ENCODE peak calls at places on chromosomes 1 and 21, in four cellular contexts. One of them, this sample, is unnamed.

GRCh38 chr1:37622131-37622530 is 12.6 kb downstream of the RSPO1 start:
- DNase-seq in K562: peak; percentile 41
- DNase-seq in WTC11: peak; percentile 38
- DNase-seq in HepG2: no peak
- DNase-seq in this sample: no peak

GRCh38 chr1:153548722-153549695 is at the start of gene S100A3:
- DNase-seq in K562: no peak
- DNase-seq in WTC11: no peak
- DNase-seq in HepG2: no peak
- DNase-seq in this sample: no peak

GRCh38 chr1:107949467-107950253 is 15.3 kb downstream of the VAV3 start:
- DNase-seq in K562: no peak
- DNase-seq in WTC11: no peak
- DNase-seq in HepG2: no peak
- DNase-seq in this sample: peak; percentile 69

GRCh38 chr1:230375795-230376194 is 50.3 kb downstream of the PGBD5 start:
- DNase-seq in K562: no peak
- DNase-seq in WTC11: no peak
- DNase-seq in HepG2: no peak
- DNase-seq in this sample: no peak

GRCh38 chr1:51417496-51418383 is 87.4 kb upstream of the TTC39A start:
- DNase-seq in K562: peak; percentile 16
- DNase-seq in WTC11: no peak
- DNase-seq in HepG2: no peak
- DNase-seq in this sample: no peak

GRCh38 chr1:209861242-209861641 is 33.5 kb downstream of the UTP25 start:
- DNase-seq in K562: no peak
- DNase-seq in WTC11: no peak
- DNase-seq in HepG2: no peak
- DNase-seq in this sample: no peak

GRCh38 chr1:96362623-96363022 is 359.0 kb upstream of the PTBP2 start:
- DNase-seq in K562: no peak
- DNase-seq in WTC11: no peak
- DNase-seq in HepG2: peak; percentile 31
- DNase-seq in this sample: no peak

GRCh38 chr21:27189870-27190269 is 223.0 kb upstream of the ADAMTS5 start:
- DNase-seq in K562: no peak
- DNase-seq in WTC11: no peak
- DNase-seq in HepG2: no peak
- DNase-seq in this sample: no peak

GRCh38 chr1:171751208-171751607 is 9.3 kb upstream of the VAMP4 start:
- DNase-seq in K562: no peak
- DNase-seq in WTC11: no peak
- DNase-seq in HepG2: no peak
- DNase-seq in this sample: no peak

GRCh38 chr1:24621121-24621520 is 22.0 kb upstream of the SRRM1 start:
- DNase-seq in K562: no peak
- DNase-seq in WTC11: no peak
- DNase-seq in HepG2: no peak
- DNase-seq in this sample: no peak

GRCh38 chr1:197776348-197777082 is 1.2 kb upstream of the DENND1B start:
- DNase-seq in K562: no peak
- DNase-seq in WTC11: no peak
- DNase-seq in HepG2: no peak
- DNase-seq in this sample: no peak

GRCh38 chr1:174626031-174627020 is 178.6 kb downstream of the GPR52 start:
- DNase-seq in K562: no peak
- DNase-seq in WTC11: no peak
- DNase-seq in HepG2: no peak
- DNase-seq in this sample: no peak

GRCh38 chr21:43313221-43313938 is 113.6 kb downstream of the SIK1 start:
- DNase-seq in K562: no peak
- DNase-seq in WTC11: no peak
- DNase-seq in HepG2: no peak
- DNase-seq in this sample: no peak

GRCh38 chr1:87841332-87841731 is 512.7 kb downstream of the LMO4 start:
- DNase-seq in K562: no peak
- DNase-seq in WTC11: no peak
- DNase-seq in HepG2: no peak
- DNase-seq in this sample: no peak

GRCh38 chr1:14143777-14144176 is 443.8 kb downstream of the PRDM2 start:
- DNase-seq in K562: no peak
- DNase-seq in WTC11: no peak
- DNase-seq in HepG2: no peak
- DNase-seq in this sample: no peak

GRCh38 chr1:81158592-81158991 is 642.1 kb upstream of the ADGRL2 start:
- DNase-seq in K562: no peak
- DNase-seq in WTC11: no peak
- DNase-seq in HepG2: no peak
- DNase-seq in this sample: no peak

GRCh38 chr1:13585996-13586395 is 2.4 kb downstream of the PDPN start:
- DNase-seq in K562: no peak
- DNase-seq in WTC11: no peak
- DNase-seq in HepG2: no peak
- DNase-seq in this sample: no peak

GRCh38 chr1:243433737-243434370 is 178.0 kb downstream of the SDCCAG8 start:
- DNase-seq in K562: no peak
- DNase-seq in WTC11: no peak
- DNase-seq in HepG2: no peak
- DNase-seq in this sample: no peak

GRCh38 chr1:44354268-44354839 is 703 bp downstream of the ERI3 start:
- DNase-seq in K562: peak; percentile 21
- DNase-seq in WTC11: no peak
- DNase-seq in HepG2: no peak
- DNase-seq in this sample: no peak

GRCh38 chr1:29644812-29645211 is 408.5 kb downstream of the PTPRU start:
- DNase-seq in K562: no peak
- DNase-seq in WTC11: no peak
- DNase-seq in HepG2: no peak
- DNase-seq in this sample: no peak

GRCh38 chr1:81974883-81975555 is 174.3 kb downstream of the ADGRL2 start:
- DNase-seq in K562: no peak
- DNase-seq in WTC11: no peak
- DNase-seq in HepG2: peak; percentile 72
- DNase-seq in this sample: no peak

GRCh38 chr1:96487404-96487803 is 234.2 kb upstream of the PTBP2 start:
- DNase-seq in K562: no peak
- DNase-seq in WTC11: no peak
- DNase-seq in HepG2: no peak
- DNase-seq in this sample: no peak

GRCh38 chr1:187471555-187471954 is 642.8 kb downstream of the PLA2G4A start:
- DNase-seq in K562: no peak
- DNase-seq in WTC11: no peak
- DNase-seq in HepG2: no peak
- DNase-seq in this sample: no peak

GRCh38 chr1:180642781-180643180 is 11.0 kb downstream of the XPR1 start:
- DNase-seq in K562: no peak
- DNase-seq in WTC11: no peak
- DNase-seq in HepG2: no peak
- DNase-seq in this sample: no peak

GRCh38 chr1:100377590-100378361 is 25.5 kb downstream of the CDC14A start:
- DNase-seq in K562: no peak
- DNase-seq in WTC11: no peak
- DNase-seq in HepG2: no peak
- DNase-seq in this sample: peak; percentile 26

GRCh38 chr1:224433671-224434446 is 738 bp downstream of the WDR26 start:
- DNase-seq in K562: peak; percentile 55
- DNase-seq in WTC11: peak; percentile 38
- DNase-seq in HepG2: no peak
- DNase-seq in this sample: no peak
- TF ChIP-seq ETV6 in K562: no peak
- TF ChIP-seq ETV6 in WTC11: no peak
- TF ChIP-seq ETV6 in HepG2: no peak
- TF ChIP-seq ETV6 in this sample: no peak

GRCh38 chr1:162305969-162306368 is 70.7 kb downstream of the SPATA46 start:
- DNase-seq in K562: no peak
- DNase-seq in WTC11: no peak
- DNase-seq in HepG2: peak; percentile 12
- DNase-seq in this sample: no peak
- TF ChIP-seq ETV6 in K562: no peak
- TF ChIP-seq ETV6 in WTC11: no peak
- TF ChIP-seq ETV6 in HepG2: no peak
- TF ChIP-seq ETV6 in this sample: no peak

DNA sequence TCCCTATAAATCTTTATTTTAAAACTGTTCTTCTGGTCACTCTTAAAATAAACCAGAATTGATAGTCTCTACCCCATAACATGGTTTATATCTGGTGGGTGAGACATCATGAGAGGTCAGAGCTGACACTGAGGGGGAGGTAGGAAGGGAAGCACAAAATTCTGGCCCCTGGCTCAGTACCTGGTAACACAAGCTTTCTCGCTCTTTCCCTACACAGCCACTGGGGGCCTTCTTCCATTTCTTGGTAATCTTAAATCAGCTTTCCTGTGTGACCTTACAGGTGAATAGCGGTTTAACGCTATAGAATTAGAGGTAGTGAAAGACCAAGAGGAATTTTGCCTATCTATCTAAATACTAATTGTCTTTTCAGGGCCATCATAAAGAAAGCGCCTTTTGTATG is 5.4 kb downstream of the CRNN start:
- DNase-seq in K562: no peak
- DNase-seq in WTC11: no peak
- DNase-seq in HepG2: no peak
- DNase-seq in this sample: no peak
- TF ChIP-seq ETV6 in K562: no peak
- TF ChIP-seq ETV6 in WTC11: no peak
- TF ChIP-seq ETV6 in HepG2: no peak
- TF ChIP-seq ETV6 in this sample: no peak

GRCh38 chr1:218281285-218281684 is 3.8 kb upstream of the RRP15 start:
- DNase-seq in K562: no peak
- DNase-seq in WTC11: no peak
- DNase-seq in HepG2: peak; percentile 14
- DNase-seq in this sample: no peak
- TF ChIP-seq ETV6 in K562: no peak
- TF ChIP-seq ETV6 in WTC11: no peak
- TF ChIP-seq ETV6 in HepG2: no peak
- TF ChIP-seq ETV6 in this sample: no peak

GRCh38 chr1:86765073-86765472 is 60.7 kb downstream of the SH3GLB1 start:
- DNase-seq in K562: peak; percentile 92
- DNase-seq in WTC11: no peak
- DNase-seq in HepG2: no peak
- DNase-seq in this sample: no peak
- TF ChIP-seq ETV6 in K562: no peak
- TF ChIP-seq ETV6 in WTC11: no peak
- TF ChIP-seq ETV6 in HepG2: no peak
- TF ChIP-seq ETV6 in this sample: no peak

GRCh38 chr1:201074018-201074417 is 38.2 kb downstream of the CACNA1S start:
- DNase-seq in K562: no peak
- DNase-seq in WTC11: no peak
- DNase-seq in HepG2: no peak
- DNase-seq in this sample: no peak
- TF ChIP-seq ETV6 in K562: no peak
- TF ChIP-seq ETV6 in WTC11: no peak
- TF ChIP-seq ETV6 in HepG2: no peak
- TF ChIP-seq ETV6 in this sample: no peak

GRCh38 chr1:84121360-84121759 is 22.7 kb upstream of the PRKACB start:
- DNase-seq in K562: no peak
- DNase-seq in WTC11: no peak
- DNase-seq in HepG2: no peak
- DNase-seq in this sample: no peak

GRCh38 chr1:84117868-84118267 is 26.2 kb upstream of the PRKACB start:
- DNase-seq in K562: no peak
- DNase-seq in WTC11: no peak
- DNase-seq in HepG2: no peak
- DNase-seq in this sample: no peak

GRCh38 chr1:84122780-84123382 is 21.2 kb upstream of the PRKACB start:
- DNase-seq in K562: peak; percentile 71
- DNase-seq in WTC11: peak; percentile 25
- DNase-seq in HepG2: peak; percentile 38
- DNase-seq in this sample: no peak
- TF ChIP-seq ETV6 in K562: no peak
- TF ChIP-seq ETV6 in WTC11: no peak
- TF ChIP-seq ETV6 in HepG2: no peak
- TF ChIP-seq ETV6 in this sample: no peak

GRCh38 chr1:182191716-182192115 is 130.2 kb upstream of the ZNF648 start:
- DNase-seq in K562: no peak
- DNase-seq in WTC11: no peak
- DNase-seq in HepG2: no peak
- DNase-seq in this sample: no peak
- TF ChIP-seq ETV6 in K562: no peak
- TF ChIP-seq ETV6 in WTC11: no peak
- TF ChIP-seq ETV6 in HepG2: no peak
- TF ChIP-seq ETV6 in this sample: no peak

This sample was measured in GM12878.